ENCODE peak calls at places on chromosomes 7 and 10, in eight cellular contexts. One of them, this sample, is unnamed.

GRCh38 chr7:142745091-142745635 is 4.1 kb upstream of the PRSS1 start:
- DNase-seq in AG04450: no peak
- DNase-seq in NB4: no peak
- DNase-seq in AG09309: no peak
- DNase-seq in GM23248: peak; percentile 28
- DNase-seq in lung: no peak
- DNase-seq in pancreas: no peak
- DNase-seq in psoas muscle: no peak
- DNase-seq in this sample: no peak

GRCh38 chr10:124632064-124632531 is 112.1 kb downstream of the FAM53B start:
- DNase-seq in AG09309: no peak
- DNase-seq in pancreas: peak; percentile 42
- DNase-seq in GM23248: peak; percentile 12
- DNase-seq in NB4: peak; percentile 61
- DNase-seq in psoas muscle: peak; percentile 76
- DNase-seq in AG04450: no peak
- DNase-seq in lung: peak; percentile 87
- DNase-seq in this sample: no peak

GRCh38 chr7:25720427-25720826 is 431.6 kb upstream of the NFE2L3 start:
- DNase-seq in AG09309: no peak
- DNase-seq in lung: no peak
- DNase-seq in psoas muscle: no peak
- DNase-seq in NB4: peak; percentile 32
- DNase-seq in pancreas: no peak
- DNase-seq in GM23248: peak; percentile 23
- DNase-seq in AG04450: no peak
- DNase-seq in this sample: no peak

GRCh38 chr10:4067552-4068254 is 282.7 kb upstream of the KLF6 start:
- DNase-seq in NB4: peak; percentile 54
- DNase-seq in GM23248: peak; percentile 43
- DNase-seq in lung: no peak
- DNase-seq in AG09309: no peak
- DNase-seq in AG04450: no peak
- DNase-seq in psoas muscle: no peak
- DNase-seq in pancreas: no peak
- DNase-seq in this sample: no peak

GRCh38 chr10:98205351-98205750 is 62.6 kb downstream of the LOXL4 start:
- DNase-seq in psoas muscle: no peak
- DNase-seq in pancreas: no peak
- DNase-seq in AG04450: no peak
- DNase-seq in NB4: no peak
- DNase-seq in GM23248: no peak
- DNase-seq in lung: no peak
- DNase-seq in AG09309: no peak
- DNase-seq in this sample: no peak

GRCh38 chr10:106571216-106571954 is 593.1 kb downstream of the SORCS1 start:
- DNase-seq in pancreas: no peak
- DNase-seq in AG09309: no peak
- DNase-seq in NB4: peak; percentile 42
- DNase-seq in psoas muscle: no peak
- DNase-seq in AG04450: no peak
- DNase-seq in GM23248: peak; percentile 67
- DNase-seq in lung: no peak
- DNase-seq in this sample: peak; percentile 54

GRCh38 chr10:79070611-79071534 is 2.1 kb downstream of the ZMIZ1 start:
- DNase-seq in NB4: peak; percentile 74
- DNase-seq in GM23248: peak; percentile 95
- DNase-seq in psoas muscle: peak; percentile 97
- DNase-seq in AG04450: no peak
- DNase-seq in lung: peak; percentile 96
- DNase-seq in AG09309: peak; percentile 69
- DNase-seq in pancreas: peak; percentile 97
- DNase-seq in this sample: peak; percentile 77

GRCh38 chr10:91672021-91672608 is 39.2 kb upstream of the PPP1R3C start:
- DNase-seq in GM23248: peak; percentile 75
- DNase-seq in AG09309: no peak
- DNase-seq in lung: no peak
- DNase-seq in AG04450: peak; percentile 37
- DNase-seq in NB4: peak; percentile 8
- DNase-seq in pancreas: no peak
- DNase-seq in psoas muscle: no peak
- DNase-seq in this sample: peak; percentile 29

GRCh38 chr10:16989826-16990293 is 139.8 kb downstream of the CUBN start:
- DNase-seq in AG04450: no peak
- DNase-seq in NB4: no peak
- DNase-seq in AG09309: no peak
- DNase-seq in psoas muscle: no peak
- DNase-seq in lung: no peak
- DNase-seq in pancreas: no peak
- DNase-seq in GM23248: peak; percentile 34
- DNase-seq in this sample: no peak

GRCh38 chr10:114526497-114527238 is 122.4 kb upstream of the AFAP1L2 start:
- DNase-seq in psoas muscle: peak; percentile 88
- DNase-seq in pancreas: peak; percentile 82
- DNase-seq in GM23248: peak; percentile 66
- DNase-seq in lung: peak; percentile 72
- DNase-seq in AG04450: no peak
- DNase-seq in AG09309: peak; percentile 46
- DNase-seq in NB4: peak; percentile 95
- DNase-seq in this sample: no peak

GRCh38 chr10:114691442-114691941 is 33.4 kb upstream of the ABLIM1 start:
- DNase-seq in AG04450: no peak
- DNase-seq in psoas muscle: no peak
- DNase-seq in pancreas: no peak
- DNase-seq in AG09309: no peak
- DNase-seq in GM23248: peak; percentile 43
- DNase-seq in NB4: peak; percentile 29
- DNase-seq in lung: no peak
- DNase-seq in this sample: no peak

GRCh38 chr7:150824379-150825177 is 24.0 kb downstream of the TMEM176A start:
- DNase-seq in GM23248: no peak
- DNase-seq in lung: no peak
- DNase-seq in AG04450: no peak
- DNase-seq in NB4: no peak
- DNase-seq in pancreas: no peak
- DNase-seq in AG09309: no peak
- DNase-seq in psoas muscle: no peak
- DNase-seq in this sample: no peak

GRCh38 chr7:25926009-25926408 is 226.0 kb upstream of the NFE2L3 start:
- DNase-seq in GM23248: peak; percentile 28
- DNase-seq in psoas muscle: no peak
- DNase-seq in lung: peak; percentile 38
- DNase-seq in AG09309: no peak
- DNase-seq in NB4: peak; percentile 96
- DNase-seq in pancreas: no peak
- DNase-seq in AG04450: no peak
- DNase-seq in this sample: peak; percentile 35

GRCh38 chr10:119374236-119374635 is 166.9 kb downstream of the GRK5 start:
- DNase-seq in pancreas: no peak
- DNase-seq in AG04450: no peak
- DNase-seq in GM23248: no peak
- DNase-seq in lung: no peak
- DNase-seq in NB4: no peak
- DNase-seq in AG09309: no peak
- DNase-seq in psoas muscle: no peak
- DNase-seq in this sample: no peak

GRCh38 chr7:158541330-158542010 is 46.2 kb downstream of the PTPRN2 start:
- DNase-seq in AG09309: no peak
- DNase-seq in pancreas: no peak
- DNase-seq in lung: no peak
- DNase-seq in AG04450: no peak
- DNase-seq in NB4: peak; percentile 96
- DNase-seq in psoas muscle: no peak
- DNase-seq in GM23248: no peak
- DNase-seq in this sample: no peak

GRCh38 chr10:90919683-90920574 is 958 bp downstream of the ANKRD1 start:
- DNase-seq in GM23248: no peak
- DNase-seq in NB4: no peak
- DNase-seq in AG04450: no peak
- DNase-seq in pancreas: no peak
- DNase-seq in psoas muscle: no peak
- DNase-seq in lung: no peak
- DNase-seq in AG09309: no peak
- DNase-seq in this sample: no peak

GRCh38 chr7:104231054-104232046 is 23.5 kb upstream of the ORC5 start:
- DNase-seq in AG04450: peak; percentile 30
- DNase-seq in GM23248: peak; percentile 80
- DNase-seq in psoas muscle: no peak
- DNase-seq in pancreas: peak; percentile 37
- DNase-seq in NB4: peak; percentile 65
- DNase-seq in lung: no peak
- DNase-seq in AG09309: no peak
- DNase-seq in this sample: no peak

GRCh38 chr7:157044151-157044687 is 33.8 kb upstream of the MNX1 start:
- DNase-seq in psoas muscle: no peak
- DNase-seq in lung: no peak
- DNase-seq in pancreas: no peak
- DNase-seq in NB4: no peak
- DNase-seq in AG09309: peak; percentile 16
- DNase-seq in GM23248: peak; percentile 69
- DNase-seq in AG04450: no peak
- DNase-seq in this sample: peak; percentile 51

GRCh38 chr7:4650471-4651047 is 31.5 kb upstream of the FOXK1 start:
- DNase-seq in AG09309: no peak
- DNase-seq in GM23248: peak; percentile 61
- DNase-seq in psoas muscle: peak; percentile 57
- DNase-seq in NB4: no peak
- DNase-seq in lung: no peak
- DNase-seq in AG04450: no peak
- DNase-seq in pancreas: no peak
- DNase-seq in this sample: peak; percentile 8

GRCh38 chr7:134069187-134069586 is 58.0 kb upstream of the LRGUK start:
- DNase-seq in pancreas: no peak
- DNase-seq in AG09309: no peak
- DNase-seq in AG04450: no peak
- DNase-seq in lung: no peak
- DNase-seq in psoas muscle: no peak
- DNase-seq in GM23248: no peak
- DNase-seq in NB4: no peak
- DNase-seq in this sample: no peak

GRCh38 chr10:97865488-97865887 is 15.8 kb downstream of the GOLGA7B start:
- DNase-seq in NB4: no peak
- DNase-seq in AG09309: no peak
- DNase-seq in pancreas: no peak
- DNase-seq in lung: no peak
- DNase-seq in psoas muscle: no peak
- DNase-seq in GM23248: no peak
- DNase-seq in AG04450: no peak
- DNase-seq in this sample: no peak

GRCh38 chr7:2511769-2512168 is 7.8 kb upstream of the LFNG start:
- DNase-seq in NB4: no peak
- DNase-seq in AG04450: no peak
- DNase-seq in AG09309: no peak
- DNase-seq in psoas muscle: no peak
- DNase-seq in GM23248: no peak
- DNase-seq in pancreas: no peak
- DNase-seq in lung: no peak
- DNase-seq in this sample: no peak

GRCh38 chr7:2513702-2514101 is 5.9 kb upstream of the LFNG start:
- DNase-seq in AG09309: no peak
- DNase-seq in lung: no peak
- DNase-seq in pancreas: peak; percentile 70
- DNase-seq in GM23248: no peak
- DNase-seq in psoas muscle: no peak
- DNase-seq in AG04450: no peak
- DNase-seq in NB4: no peak
- DNase-seq in this sample: no peak

GRCh38 chr7:2512713-2513112 is 6.9 kb upstream of the LFNG start:
- DNase-seq in pancreas: no peak
- DNase-seq in psoas muscle: no peak
- DNase-seq in GM23248: no peak
- DNase-seq in NB4: no peak
- DNase-seq in AG09309: no peak
- DNase-seq in lung: no peak
- DNase-seq in AG04450: no peak
- DNase-seq in this sample: no peak

GRCh38 chr7:2510909-2511768 is 8.4 kb upstream of the LFNG start:
- DNase-seq in AG04450: no peak
- DNase-seq in pancreas: no peak
- DNase-seq in lung: no peak
- DNase-seq in psoas muscle: peak; percentile 76
- DNase-seq in AG09309: no peak
- DNase-seq in NB4: peak; percentile 86
- DNase-seq in GM23248: no peak
- DNase-seq in this sample: no peak

GRCh38 chr7:2512179-2512644 is 7.4 kb upstream of the LFNG start:
- DNase-seq in lung: no peak
- DNase-seq in psoas muscle: no peak
- DNase-seq in pancreas: no peak
- DNase-seq in NB4: no peak
- DNase-seq in GM23248: peak; percentile 59
- DNase-seq in AG04450: no peak
- DNase-seq in AG09309: no peak
- DNase-seq in this sample: no peak
- H3K4me3 ChIP-seq in lung: no peak overlapping the region
- H3K4me3 ChIP-seq in psoas muscle: no peak overlapping the region
- H3K4me3 ChIP-seq in pancreas: no peak overlapping the region
- H3K4me3 ChIP-seq in NB4: no peak overlapping the region
- H3K4me3 ChIP-seq in GM23248: no peak overlapping the region
- H3K4me3 ChIP-seq in AG04450: no peak overlapping the region
- H3K4me3 ChIP-seq in AG09309: no peak overlapping the region
- H3K4me3 ChIP-seq in this sample: no peak overlapping the region

DNA sequence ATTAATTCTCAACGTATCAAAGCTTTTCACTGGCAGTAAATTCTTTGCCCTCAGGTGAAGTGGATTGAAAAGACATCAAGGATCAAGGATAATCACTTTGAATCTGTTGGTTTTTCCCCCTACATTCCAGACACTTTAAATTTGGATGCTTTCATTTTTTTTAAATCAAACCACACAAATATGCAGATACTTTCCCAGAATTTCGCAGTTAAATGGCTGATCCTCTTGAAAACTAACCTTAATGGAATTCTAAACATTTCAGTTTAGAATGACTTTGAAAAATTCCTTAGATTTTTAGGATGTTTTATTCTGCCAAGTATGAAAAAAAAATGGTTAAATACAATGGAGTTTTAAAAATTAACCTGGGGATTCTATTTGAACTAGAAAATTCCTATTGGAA is 325.9 kb downstream of the GFRA1 start:
- DNase-seq in AG09309: peak; percentile 47
- DNase-seq in NB4: no peak
- DNase-seq in AG04450: no peak
- DNase-seq in lung: no peak
- DNase-seq in GM23248: peak; percentile 55
- DNase-seq in psoas muscle: no peak
- DNase-seq in pancreas: no peak
- DNase-seq in this sample: no peak
- H3K4me3 ChIP-seq in AG09309: no peak overlapping the region
- H3K4me3 ChIP-seq in NB4: no peak overlapping the region
- H3K4me3 ChIP-seq in AG04450: no peak overlapping the region
- H3K4me3 ChIP-seq in lung: no peak overlapping the region
- H3K4me3 ChIP-seq in GM23248: peak overlapping the region; percentile 3
- H3K4me3 ChIP-seq in psoas muscle: no peak overlapping the region
- H3K4me3 ChIP-seq in pancreas: no peak overlapping the region
- H3K4me3 ChIP-seq in this sample: no peak overlapping the region

GRCh38 chr7:128407751-128408708 is 1.8 kb downstream of the IMPDH1 start:
- DNase-seq in pancreas: no peak
- DNase-seq in psoas muscle: no peak
- DNase-seq in lung: no peak
- DNase-seq in AG09309: no peak
- DNase-seq in GM23248: no peak
- DNase-seq in NB4: peak; percentile 72
- DNase-seq in AG04450: no peak
- DNase-seq in this sample: no peak
- H3K4me3 ChIP-seq in pancreas: no peak overlapping the region
- H3K4me3 ChIP-seq in psoas muscle: peak overlapping the region; percentile 77
- H3K4me3 ChIP-seq in lung: no peak overlapping the region
- H3K4me3 ChIP-seq in AG09309: no peak overlapping the region
- H3K4me3 ChIP-seq in GM23248: peak overlapping the region; percentile 74
- H3K4me3 ChIP-seq in NB4: peak overlapping the region; percentile 76
- H3K4me3 ChIP-seq in AG04450: no peak overlapping the region
- H3K4me3 ChIP-seq in this sample: peak overlapping the region; percentile 61

GRCh38 chr7:130793855-130794618 is 60.0 kb upstream of the KLF14 start:
- DNase-seq in psoas muscle: no peak
- DNase-seq in pancreas: no peak
- DNase-seq in GM23248: peak; percentile 66
- DNase-seq in lung: no peak
- DNase-seq in NB4: no peak
- DNase-seq in AG09309: peak; percentile 2
- DNase-seq in AG04450: no peak
- DNase-seq in this sample: no peak
- H3K4me3 ChIP-seq in psoas muscle: no peak overlapping the region
- H3K4me3 ChIP-seq in pancreas: no peak overlapping the region
- H3K4me3 ChIP-seq in GM23248: peak overlapping the region; percentile 70
- H3K4me3 ChIP-seq in lung: no peak overlapping the region
- H3K4me3 ChIP-seq in NB4: no peak overlapping the region
- H3K4me3 ChIP-seq in AG09309: peak overlapping the region; percentile 12
- H3K4me3 ChIP-seq in AG04450: no peak overlapping the region
- H3K4me3 ChIP-seq in this sample: peak overlapping the region; percentile 10

This sample was measured in skeletal muscle cell.